ENCODE peak calls at places on chromosome 22, in five cellular contexts. V, C, D, Q and Z are unnamed samples.

GRCh38 chr22:42925598-42925997 is 68.5 kb upstream of the ARFGAP3 start:
- DNase-seq in D (no peak), V (no peak), Q (no peak), C (no peak), Z (no peak)

GRCh38 chr22:28172948-28173360 is 253.9 kb upstream of the PITPNB start:
- DNase-seq in C (no peak), Q (no peak), D (peak; percentile 50), V (no peak), Z (no peak)

GRCh38 chr22:41822289-41823057 is 10.4 kb upstream of the SREBF2 start:
- DNase-seq in Q (peak; percentile 62), C (peak; percentile 62), V (peak; percentile 62), D (peak; percentile 45), Z (peak; percentile 79)

GRCh38 chr22:48934446-48934845 is 893.2 kb downstream of the BRD1 start:
- DNase-seq in Q (no peak), C (no peak), V (no peak), D (no peak), Z (no peak)

GRCh38 chr22:41833369-41834004 is 582 bp downstream of the SREBF2 start:
- DNase-seq in Q (no peak), D (peak; percentile 68), V (no peak), C (peak; percentile 55), Z (peak; percentile 60)

GRCh38 chr22:48171294-48171693 is 1408.8 kb downstream of the TBC1D22A start:
- DNase-seq in V (no peak), Q (no peak), C (no peak), D (no peak), Z (no peak)

GRCh38 chr22:17097062-17097461 is 12.3 kb downstream of the IL17RA start:
- DNase-seq in D (no peak), Q (no peak), V (no peak), C (no peak), Z (no peak)

GRCh38 chr22:19508024-19508776 is 16.0 kb downstream of the CLDN5 start:
- DNase-seq in D (no peak), C (no peak), V (no peak), Q (no peak), Z (no peak)

GRCh38 chr22:28911777-28912669 is 28.7 kb downstream of the ZNRF3 start:
- DNase-seq in V (peak; percentile 89), C (no peak), D (no peak), Q (no peak), Z (no peak)

GRCh38 chr22:35379146-35379993 is 1.5 kb upstream of the HMOX1 start:
- DNase-seq in C (no peak), V (peak; percentile 79), D (no peak), Q (no peak), Z (no peak)

GRCh38 chr22:49948958-49949913 is 11.3 kb upstream of the PIM3 start:
- DNase-seq in C (no peak), D (no peak), Q (no peak), V (peak; percentile 84), Z (no peak)

GRCh38 chr22:35746946-35747703 is 29.5 kb downstream of the APOL5 start:
- DNase-seq in C (no peak), V (no peak), Q (no peak), D (no peak), Z (no peak)

GRCh38 chr22:19929586-19930302 is 11.8 kb upstream of the COMT start:
- DNase-seq in Q (no peak), D (no peak), V (no peak), C (no peak), Z (no peak)

GRCh38 chr22:32617271-32617670 is 142.7 kb downstream of the FBXO7 start:
- DNase-seq in C (no peak), Q (no peak), V (no peak), D (no peak), Z (no peak)

GRCh38 chr22:32619614-32620426 is 145.2 kb downstream of the FBXO7 start:
- DNase-seq in C (no peak), Q (no peak), D (no peak), V (peak; percentile 91), Z (no peak)

GRCh38 chr22:32620992-32621391 is 146.4 kb downstream of the FBXO7 start:
- DNase-seq in D (no peak), Q (no peak), C (no peak), V (peak; percentile 24), Z (peak; percentile 47)

GRCh38 chr22:32617883-32618282 is 143.3 kb downstream of the FBXO7 start:
- DNase-seq in C (no peak), V (no peak), Q (no peak), D (no peak), Z (no peak)

GRCh38 chr22:32618461-32619140 is 144.0 kb downstream of the FBXO7 start:
- DNase-seq in D (no peak), Q (no peak), C (no peak), V (no peak), Z (no peak)
- H3K79me2 ChIP-seq in D (no peaks in the 10 kb centered on the region), Q (no peaks in the 10 kb centered on the region), C (no peaks in the 10 kb centered on the region), V (no peaks in the 10 kb centered on the region), Z (no peaks in the 10 kb centered on the region)

GRCh38 chr22:31616315-31616980 is 45.6 kb downstream of the PISD start:
- DNase-seq in Q (no peak), V (peak; percentile 31), C (no peak), D (no peak), Z (no peak)
- TF ChIP-seq POLR2AphosphoS5 in Q (no peak), V (peak; percentile 39), C (no peak), D (no peak), Z (no peak)

DNA sequence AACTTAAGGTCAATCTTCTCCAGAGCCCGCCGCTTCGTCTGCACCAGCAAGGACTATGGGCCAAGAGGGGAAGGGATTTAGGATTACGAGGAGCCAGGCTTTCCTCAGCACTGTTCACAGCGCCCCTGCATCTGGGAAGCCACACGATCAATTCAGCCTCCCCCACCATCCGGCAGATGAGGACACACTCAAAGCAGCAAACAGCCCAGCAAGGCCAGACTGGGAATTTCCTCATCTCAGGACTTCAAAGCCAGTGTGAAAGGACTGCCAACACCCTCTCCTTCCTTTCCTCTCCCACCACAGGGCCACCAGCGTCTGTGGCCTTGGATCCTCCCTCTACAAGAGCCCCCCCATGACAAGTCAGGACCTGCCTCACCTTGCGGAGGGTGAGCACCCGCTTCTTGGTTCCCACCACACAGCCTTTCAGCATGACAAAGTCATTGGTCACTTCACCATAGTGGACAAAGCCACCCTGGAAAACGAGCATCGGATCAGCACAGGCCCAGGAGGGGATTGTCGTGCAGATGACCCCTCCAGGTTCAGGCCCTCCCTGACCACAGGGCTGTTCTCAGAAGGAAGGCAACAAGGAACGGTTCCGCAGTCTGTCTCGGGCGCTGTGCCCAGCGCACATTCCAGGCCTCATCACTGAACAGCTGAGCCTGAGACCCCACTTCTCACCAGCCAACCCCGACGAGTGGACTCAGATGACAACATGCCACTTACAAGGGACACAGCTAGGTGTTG is 6.0 kb downstream of the RPL3 start:
- DNase-seq in V (no peak), Q (no peak), D (no peak), C (no peak), Z (no peak)
- H3K79me2 ChIP-seq in V (peaks cover 37% of the 10 kb centered on the region), Q (peaks cover 55% of the 10 kb centered on the region), D (peaks cover 35% of the 10 kb centered on the region), C (peaks cover 48% of the 10 kb centered on the region), Z (peaks cover 39% of the 10 kb centered on the region)

GRCh38 chr22:31056986-31057599 is 24.0 kb upstream of the SMTN start:
- DNase-seq in D (no peak), V (no peak), C (no peak), Q (no peak), Z (no peak)

GRCh38 chr22:31049815-31050420 is 31.2 kb upstream of the SMTN start:
- DNase-seq in C (no peak), D (no peak), V (no peak), Q (no peak), Z (no peak)

GRCh38 chr22:31055322-31056159 is 25.6 kb upstream of the SMTN start:
- DNase-seq in Q (no peak), V (peak; percentile 98), D (peak; percentile 69), C (no peak), Z (peak; percentile 60)
- TF ChIP-seq POLR2AphosphoS5 in Q (no peak), V (no peak), D (no peak), C (no peak), Z (no peak)

GRCh38 chr22:37228106-37229011 is 15.7 kb downstream of the RAC2 start:
- DNase-seq in Q (peak; percentile 37), D (no peak), C (no peak), V (no peak), Z (no peak)
- H3K79me2 ChIP-seq in Q (no peaks in the 10 kb centered on the region), D (no peaks in the 10 kb centered on the region), C (peaks cover 12% of the 10 kb centered on the region), V (no peaks in the 10 kb centered on the region), Z (no peaks in the 10 kb centered on the region)

GRCh38 chr22:32623943-32624342 is 149.3 kb downstream of the FBXO7 start:
- DNase-seq in C (no peak), D (no peak), V (peak; percentile 12), Q (no peak), Z (no peak)
- TF ChIP-seq POLR2AphosphoS5 in C (no peak), D (no peak), V (no peak), Q (no peak), Z (no peak)

GRCh38 chr22:25402160-25402500 is 162.3 kb upstream of the GRK3 start:
- DNase-seq in Q (no peak), C (no peak), V (no peak), D (no peak), Z (no peak)

GRCh38 chr22:25403752-25404471 is 160.6 kb upstream of the GRK3 start:
- DNase-seq in V (peak; percentile 15), Q (no peak), C (peak; percentile 56), D (peak; percentile 49), Z (peak; percentile 75)

GRCh38 chr22:25403284-25403606 is 161.2 kb upstream of the GRK3 start:
- DNase-seq in C (peak; percentile 9), Q (no peak), D (no peak), V (no peak), Z (no peak)

GRCh38 chr22:25404556-25404922 is 159.9 kb upstream of the GRK3 start:
- DNase-seq in Q (no peak), V (peak; percentile 14), C (peak; percentile 22), D (peak; percentile 69), Z (peak; percentile 73)

DNA sequence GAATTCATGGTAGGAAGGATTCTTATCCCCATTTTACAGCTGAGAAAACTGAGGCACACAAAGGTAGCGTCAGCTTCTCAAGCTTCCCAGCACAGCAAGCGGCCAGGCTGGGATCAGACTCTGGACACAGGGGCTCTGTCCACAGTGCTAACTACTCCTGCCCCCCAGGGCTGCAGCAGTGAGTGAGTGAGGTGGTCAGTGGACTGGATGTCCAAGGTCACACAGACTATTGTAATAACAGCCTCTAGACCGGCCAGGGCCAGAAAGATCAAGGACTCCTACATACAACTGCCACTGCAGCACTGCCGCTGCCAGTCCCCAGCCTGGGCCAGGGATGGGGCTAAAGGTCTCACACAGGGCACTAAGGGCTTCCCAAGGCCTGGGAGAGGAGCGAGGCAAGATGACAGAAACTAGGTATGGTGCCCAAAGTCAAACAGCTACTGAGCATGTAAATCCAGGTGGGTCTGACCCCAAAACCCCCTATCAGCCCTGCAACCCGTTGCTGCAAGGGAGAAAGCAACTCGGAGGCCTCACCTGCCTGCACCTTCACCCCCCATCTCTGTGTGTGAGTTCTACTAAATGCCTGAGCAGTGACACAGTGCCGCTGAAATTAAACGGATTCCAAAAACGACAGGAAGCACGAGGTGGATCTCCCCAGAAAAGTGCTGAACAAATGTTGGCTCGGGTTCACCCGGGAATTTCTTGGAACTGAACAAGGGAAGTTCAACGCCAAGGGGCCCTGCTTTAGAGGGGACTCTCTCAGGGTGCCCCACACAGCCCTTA is 161.8 kb upstream of the GRK3 start:
- DNase-seq in D (no peak), C (peak; percentile 9), V (peak; percentile 95), Q (no peak), Z (no peak)
- H3K79me2 ChIP-seq in D (peaks cover 18% of the 10 kb centered on the region), C (peaks cover 68% of the 10 kb centered on the region), V (peaks cover 48% of the 10 kb centered on the region), Q (peaks cover 58% of the 10 kb centered on the region), Z (peaks cover 66% of the 10 kb centered on the region)